ENCODE peak calls at places on chromosomes 4 and X, in four cellular contexts. P is H1, I is neuronal stem cell, J is IMR-90. E is an unnamed sample.

GRCh38 chr4:155403886-155404285 is 27.1 kb upstream of the MAP9 start:
- DNase-seq in P (no peak), I (peak), J (peak), E (no peak)

GRCh38 chr4:81032805-81033684 is 2.5 kb downstream of the BMP3 start:
- DNase-seq in P (no peak), I (no peak), J (peak), E (no peak)

GRCh38 chr4:121182296-121182695 is 18.2 kb upstream of the TNIP3 start:
- DNase-seq in P (no peak), I (no peak), J (peak), E (no peak)

GRCh38 chr4:133270021-133270570 is 121.0 kb downstream of the PCDH10 start:
- DNase-seq in P (no peak), I (no peak), J (no peak), E (no peak)

GRCh38 chr4:59484948-59485347 is 1715.2 kb upstream of the ADGRL3 start:
- DNase-seq in P (no peak), I (no peak), J (no peak), E (no peak)

GRCh38 chr4:25670991-25671390 is 15.3 kb downstream of the SLC34A2 start:
- DNase-seq in P (no peak), I (no peak), J (no peak), E (no peak)

GRCh38 chr4:120693817-120694216 is 228.7 kb downstream of the PRDM5 start:
- DNase-seq in P (no peak), I (no peak), J (no peak), E (no peak)

GRCh38 chr4:24810016-24810415 is 14.6 kb downstream of the SOD3 start:
- DNase-seq in P (no peak), I (no peak), J (peak), E (no peak)

GRCh38 chrX:16357902-16358301 is 190.6 kb downstream of the MAGEB17 start:
- DNase-seq in P (no peak), I (no peak), J (no peak), E (no peak)
- H2BK120ac ChIP-seq in P (no peak), I (no peak), J (no peak), E (no peak)

DNA sequence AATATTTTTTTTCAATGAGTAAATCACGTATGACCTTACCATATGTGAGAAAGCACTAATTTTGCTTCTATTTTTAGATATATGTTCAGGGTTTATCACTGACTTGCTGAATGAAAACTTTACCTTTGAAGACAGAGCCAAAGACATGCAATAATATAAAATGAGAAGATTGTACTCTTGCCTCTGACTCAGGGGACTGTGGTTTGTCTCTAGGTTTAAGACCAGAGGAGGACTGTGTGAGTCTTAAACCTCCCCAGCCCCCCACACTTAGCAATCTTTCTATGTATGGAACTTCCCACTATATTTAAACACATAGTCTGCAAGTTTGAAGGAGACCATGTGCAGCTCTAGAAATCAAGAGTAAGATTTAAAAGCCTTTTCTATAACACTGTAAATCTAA is 368.7 kb upstream of the FAM241A start:
- DNase-seq in P (no peak), I (no peak), J (no peak), E (no peak)
- H2BK15ac ChIP-seq in P (no peak), I (no peak), J (no peak), E (no peak)

GRCh38 chr4:95674451-95675095 is 125.8 kb upstream of the UNC5C start:
- DNase-seq in P (no peak), I (no peak), J (no peak), E (no peak)
- H2BK120ac ChIP-seq in P (no peak), I (no peak), J (no peak), E (no peak)

GRCh38 chr4:140047781-140048180 is 106.2 kb downstream of the MAML3 start:
- DNase-seq in P (no peak), I (no peak), J (no peak), E (no peak)

GRCh38 chr4:140046573-140046972 is 107.4 kb downstream of the MAML3 start:
- DNase-seq in P (no peak), I (no peak), J (no peak), E (no peak)

GRCh38 chr4:140048419-140049022 is 105.5 kb downstream of the MAML3 start:
- DNase-seq in P (no peak), I (no peak), J (no peak), E (no peak)

GRCh38 chr4:140046037-140046436 is 107.9 kb downstream of the MAML3 start:
- DNase-seq in P (no peak), I (no peak), J (no peak), E (no peak)

GRCh38 chr4:140047017-140047640 is 106.9 kb downstream of the MAML3 start:
- DNase-seq in P (no peak), I (no peak), J (no peak), E (peak)
- H2BK15ac ChIP-seq in P (peak), I (no peak), J (no peak), E (no peak)

DNA sequence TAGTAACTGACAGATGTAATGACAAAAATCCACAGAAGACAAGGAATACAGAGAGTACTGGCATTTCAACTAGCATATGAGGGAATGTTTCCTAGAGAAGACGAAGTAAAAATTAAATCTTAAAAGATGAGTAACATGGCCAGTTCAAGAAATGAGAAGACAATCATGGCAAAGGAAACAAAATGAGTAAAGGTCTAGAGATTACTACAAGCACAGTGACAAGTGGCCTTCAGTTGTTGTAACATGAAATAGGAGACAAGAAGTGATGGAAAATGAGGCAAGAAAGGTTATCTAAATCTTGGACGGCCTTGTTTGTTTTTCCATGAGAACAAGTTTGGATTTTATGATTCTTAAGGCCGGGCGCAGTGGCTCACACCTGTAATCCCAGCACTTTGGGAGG is 81.0 kb downstream of the PPA2 start:
- DNase-seq in P (no peak), I (no peak), J (no peak), E (no peak)
- H2BK120ac ChIP-seq in P (no peak), I (no peak), J (no peak), E (no peak)